ENCODE peak calls at places on chromosome 10, in four cellular contexts. K, I, N and Z are unnamed samples.
A peak's percentile ranks its signal among the peaks of the same experiment; 100 is the strongest.

GRCh38 chr10:99374526-99374925 is 45.4 kb downstream of the CNNM1 start:
- DNase-seq in K (no peak), I (no peak), N (peak; percentile 31), Z (no peak)

GRCh38 chr10:1662361-1663025 is 74.8 kb downstream of the ADARB2 start:
- DNase-seq in K (peak; percentile 65), I (no peak), N (no peak), Z (peak; percentile 39)

GRCh38 chr10:123429631-123430257 is 236.4 kb upstream of the GPR26 start:
- DNase-seq in K (no peak), I (no peak), N (no peak), Z (no peak)

GRCh38 chr10:78867555-78867939 is 201.2 kb upstream of the ZMIZ1 start:
- DNase-seq in K (no peak), I (no peak), N (no peak), Z (no peak)

GRCh38 chr10:29746080-29746797 is 111.5 kb upstream of the SVIL start:
- DNase-seq in K (no peak), I (no peak), N (peak; percentile 62), Z (no peak)

GRCh38 chr10:110311357-110311949 is 6.7 kb upstream of the SMNDC1 start:
- DNase-seq in K (no peak), I (no peak), N (peak; percentile 74), Z (peak; percentile 43)

GRCh38 chr10:43689618-43689954 is 40.9 kb upstream of the ZNF32 start:
- DNase-seq in K (no peak), I (peak; percentile 78), N (peak; percentile 52), Z (peak; percentile 81)

GRCh38 chr10:1631282-1631681 is 106.0 kb downstream of the ADARB2 start:
- DNase-seq in K (no peak), I (no peak), N (no peak), Z (no peak)

GRCh38 chr10:95480102-95480900 is 80.9 kb downstream of the SORBS1 start:
- DNase-seq in K (no peak), I (peak; percentile 68), N (peak; percentile 82), Z (no peak)

GRCh38 chr10:113126506-113127192 is 176.6 kb downstream of the TCF7L2 start:
- DNase-seq in K (peak; percentile 34), I (peak; percentile 83), N (peak; percentile 85), Z (peak; percentile 54)

GRCh38 chr10:118139321-118139720 is 92.6 kb upstream of the RAB11FIP2 start:
- DNase-seq in K (no peak), I (no peak), N (no peak), Z (no peak)

GRCh38 chr10:21488246-21488953 is 37.1 kb downstream of the SKIDA1 start:
- DNase-seq in K (no peak), I (no peak), N (peak; percentile 60), Z (no peak)

GRCh38 chr10:23316406-23316805 is 28.2 kb downstream of the C10orf67 start:
- DNase-seq in K (no peak), I (no peak), N (no peak), Z (no peak)

DNA sequence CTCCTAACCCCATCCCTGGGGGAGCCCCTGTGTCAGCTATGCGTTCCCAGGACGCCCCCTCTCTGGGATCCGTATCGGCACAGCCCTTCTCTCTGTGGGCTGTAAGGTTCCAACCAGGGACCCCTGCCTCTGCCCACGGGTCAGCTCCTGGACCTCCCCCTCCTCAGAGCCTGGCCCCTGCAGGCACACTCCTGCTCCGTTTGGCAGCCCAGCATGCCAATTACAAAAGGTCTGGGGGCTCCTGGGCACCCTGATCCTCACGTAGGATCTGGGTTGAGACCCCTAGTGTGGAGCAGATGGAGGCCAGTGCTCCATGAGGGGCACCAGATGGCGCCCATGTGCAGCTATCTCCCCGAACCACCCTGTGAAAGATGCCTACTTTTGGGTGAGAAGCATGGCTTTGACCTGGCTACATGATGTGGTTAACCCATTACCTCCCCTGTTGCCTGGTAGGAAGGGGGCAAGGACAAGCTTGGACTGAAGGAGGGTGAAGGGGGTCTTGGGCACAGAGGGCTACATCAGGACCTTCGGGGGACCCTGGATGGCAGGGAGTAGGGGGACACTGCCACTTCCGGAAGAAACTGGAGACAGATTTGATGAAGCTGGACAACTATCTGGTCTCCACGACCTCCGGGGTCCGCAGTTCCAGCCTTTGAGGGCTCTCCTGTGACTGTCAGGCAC is 9.0 kb downstream of the TACR2 start:
- DNase-seq in K (no peak), I (no peak), N (no peak), Z (peak; percentile 50)
- TF ChIP-seq CTCF in K (peak; percentile 45), I (peak; percentile 26), N (peak; percentile 23), Z (no peak)

GRCh38 chr10:93357680-93358079 is 124.5 kb downstream of the MYOF start:
- DNase-seq in K (no peak), I (no peak), N (peak; percentile 57), Z (peak; percentile 39)
- TF ChIP-seq CTCF in K (peak; percentile 58), I (peak; percentile 42), N (peak; percentile 47), Z (peak; percentile 36)

GRCh38 chr10:89643812-89644690 is 991 bp downstream of the PANK1 start:
- DNase-seq in K (peak; percentile 81), I (peak; percentile 84), N (peak; percentile 96), Z (peak; percentile 94)
- TF ChIP-seq CTCF in K (no peak), I (no peak), N (no peak), Z (no peak)

GRCh38 chr10:86025509-86025908 is 341.1 kb downstream of the GRID1 start:
- DNase-seq in K (no peak), I (no peak), N (no peak), Z (no peak)

GRCh38 chr10:86023336-86023735 is 343.3 kb downstream of the GRID1 start:
- DNase-seq in K (no peak), I (no peak), N (no peak), Z (no peak)

GRCh38 chr10:86022906-86023305 is 343.7 kb downstream of the GRID1 start:
- DNase-seq in K (no peak), I (no peak), N (no peak), Z (no peak)

GRCh38 chr10:86023931-86024554 is 342.6 kb downstream of the GRID1 start:
- DNase-seq in K (no peak), I (no peak), N (no peak), Z (no peak)

DNA sequence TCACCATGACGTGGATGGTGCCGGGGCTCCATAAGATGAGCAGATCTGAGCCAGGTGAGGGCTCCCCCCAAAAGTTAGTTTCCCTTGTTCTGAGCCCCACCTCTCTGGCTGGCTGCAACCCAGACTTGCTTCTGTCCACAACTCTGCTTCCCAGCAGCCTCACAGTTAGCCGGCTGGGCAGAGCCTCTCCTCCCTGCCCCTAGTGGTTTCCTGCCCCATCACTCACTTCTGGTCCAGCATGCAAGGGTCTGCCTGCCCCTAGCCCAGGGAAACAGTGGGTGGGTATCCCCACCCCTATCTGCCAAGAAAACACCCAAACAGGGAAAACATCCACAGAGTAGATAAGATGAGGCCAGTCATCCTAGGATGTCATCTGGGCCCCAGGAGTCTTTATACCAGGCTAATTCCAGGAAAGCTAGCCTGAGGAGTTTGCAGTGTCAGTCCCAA is 342.0 kb downstream of the GRID1 start:
- DNase-seq in K (no peak), I (no peak), N (no peak), Z (no peak)
- TF ChIP-seq CTCF in K (no peak), I (no peak), N (no peak), Z (no peak)

GRCh38 chr10:115441907-115442520 is 348.8 kb downstream of the ATRNL1 start:
- DNase-seq in K (no peak), I (no peak), N (no peak), Z (no peak)
- TF ChIP-seq CTCF in K (no peak), I (no peak), N (no peak), Z (no peak)

GRCh38 chr10:90779573-90779972 is 78.3 kb downstream of the HTR7 start:
- DNase-seq in K (no peak), I (no peak), N (no peak), Z (no peak)
- TF ChIP-seq CTCF in K (peak; percentile 40), I (no peak), N (peak; percentile 39), Z (no peak)

DNA sequence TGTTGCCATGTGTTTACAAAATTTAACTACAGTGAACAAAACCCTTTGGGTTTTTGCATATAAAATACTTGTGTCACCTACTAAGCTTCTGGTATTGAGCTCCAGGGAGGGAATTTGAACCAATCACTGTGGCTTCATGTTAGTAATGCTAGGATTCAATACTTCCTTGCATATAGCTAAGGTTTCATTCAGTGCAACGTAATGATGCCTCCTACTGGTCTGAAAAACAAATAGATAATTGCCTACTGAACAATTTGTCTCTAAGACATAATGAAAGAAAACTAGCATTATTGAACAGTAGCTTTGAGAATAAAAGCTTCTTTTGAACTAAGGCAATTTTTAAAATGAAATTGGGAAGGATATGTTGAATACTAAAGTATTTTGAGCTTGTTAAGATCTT is 244.4 kb downstream of the ZWINT start:
- DNase-seq in K (no peak), I (no peak), N (no peak), Z (no peak)
- TF ChIP-seq CTCF in K (no peak), I (no peak), N (no peak), Z (no peak)

GRCh38 chr10:100743626-100744135 is 1.7 kb upstream of the PAX2 start:
- DNase-seq in K (no peak), I (no peak), N (peak; percentile 77), Z (peak; percentile 89)
- TF ChIP-seq CTCF in K (peak; percentile 85), I (peak; percentile 53), N (peak; percentile 80), Z (peak; percentile 71)